ENCODE peak calls at places on chromosomes 7 and 10, in seven cellular contexts. B is SK-N-SH, D is GM12878, R is HCT116, Q is H1, S is K562, O is HepG2. J is an unnamed sample.

GRCh38 chr10:120475844-120476791 is 19.1 kb downstream of the PLPP4 start:
- DNase-seq in B (no peak), D (no peak), R (no peak), Q (no peak), S (no peak), O (no peak), J (no peak)

GRCh38 chr10:74067373-74068370 is 69.8 kb downstream of the VCL start:
- DNase-seq in B (no peak), D (no peak), R (no peak), Q (no peak), S (no peak), O (no peak), J (no peak)

GRCh38 chr10:9311702-9312499 is 1257.4 kb downstream of the GATA3 start:
- DNase-seq in B (no peak), D (no peak), R (no peak), Q (no peak), S (no peak), O (no peak), J (peak; percentile 49)

GRCh38 chr10:13704969-13705368 is 118.2 kb downstream of the PRPF18 start:
- DNase-seq in B (no peak), D (no peak), R (no peak), Q (no peak), S (no peak), O (no peak), J (no peak)

GRCh38 chr7:95632609-95633008 is 36.3 kb upstream of the PDK4 start:
- DNase-seq in B (no peak), D (no peak), R (no peak), Q (no peak), S (no peak), O (no peak), J (no peak)

GRCh38 chr7:54879776-54880175 is 120.8 kb upstream of the SEC61G start:
- DNase-seq in B (no peak), D (no peak), R (no peak), Q (no peak), S (no peak), O (no peak), J (no peak)

GRCh38 chr7:31065021-31065593 is 13.0 kb downstream of the ADCYAP1R1 start:
- DNase-seq in B (no peak), D (no peak), R (no peak), Q (no peak), S (no peak), O (no peak), J (no peak)

GRCh38 chr10:50650481-50650880 is 26.7 kb upstream of the SGMS1 start:
- DNase-seq in B (no peak), D (no peak), R (no peak), Q (no peak), S (no peak), O (no peak), J (no peak)

GRCh38 chr10:98309366-98310355 is 41.7 kb upstream of the LOXL4 start:
- DNase-seq in B (peak; percentile 89), D (no peak), R (peak; percentile 49), Q (peak; percentile 58), S (peak; percentile 69), O (peak; percentile 46), J (peak; percentile 84)

GRCh38 chr7:66837007-66837406 is 84.0 kb upstream of the TMEM248 start:
- DNase-seq in B (no peak), D (no peak), R (peak; percentile 26), Q (peak; percentile 50), S (peak; percentile 38), O (peak; percentile 61), J (peak; percentile 31)

GRCh38 chr10:8045728-8046494 is 8.6 kb upstream of the GATA3 start:
- DNase-seq in B (peak; percentile 61), D (no peak), R (no peak), Q (no peak), S (no peak), O (no peak), J (peak; percentile 54)

GRCh38 chr10:19651549-19651948 is 164.7 kb upstream of the PLXDC2 start:
- DNase-seq in B (no peak), D (no peak), R (no peak), Q (no peak), S (no peak), O (no peak), J (no peak)

GRCh38 chr7:79359827-79360226 is 93.6 kb downstream of the MAGI2 start:
- DNase-seq in B (no peak), D (no peak), R (no peak), Q (no peak), S (no peak), O (no peak), J (no peak)

GRCh38 chr10:73096041-73096451 is 620 bp downstream of the P4HA1 start:
- DNase-seq in B (peak; percentile 59), D (no peak), R (no peak), Q (peak; percentile 41), S (peak; percentile 69), O (no peak), J (no peak)

GRCh38 chr10:99394256-99394655 is 36.2 kb downstream of the GOT1 start:
- DNase-seq in B (no peak), D (no peak), R (no peak), Q (no peak), S (no peak), O (no peak), J (no peak)

GRCh38 chr7:104838537-104839299 is 175.3 kb upstream of the KMT2E start:
- DNase-seq in B (no peak), D (no peak), R (no peak), Q (no peak), S (no peak), O (no peak), J (no peak)

GRCh38 chr7:41696323-41696916 is 6.5 kb downstream of the INHBA start:
- DNase-seq in B (peak; percentile 79), D (no peak), R (peak; percentile 39), Q (peak; percentile 72), S (peak; percentile 52), O (peak; percentile 45), J (peak; percentile 85)

GRCh38 chr7:100247152-100247757 is 27.5 kb downstream of the PVRIG start:
- DNase-seq in B (peak; percentile 48), D (no peak), R (peak; percentile 70), Q (peak; percentile 74), S (peak; percentile 70), O (peak; percentile 90), J (peak; percentile 77)

GRCh38 chr7:12111461-12112405 is 99.4 kb upstream of the TMEM106B start:
- DNase-seq in B (peak; percentile 83), D (no peak), R (no peak), Q (peak; percentile 39), S (no peak), O (no peak), J (no peak)

GRCh38 chr7:93327006-93327633 is 95.0 kb downstream of the VPS50 start:
- DNase-seq in B (no peak), D (no peak), R (peak; percentile 15), Q (no peak), S (no peak), O (no peak), J (no peak)

GRCh38 chr7:103628742-103629141 is 182.7 kb upstream of the SLC26A5 start:
- DNase-seq in B (no peak), D (no peak), R (no peak), Q (no peak), S (no peak), O (no peak), J (no peak)

GRCh38 chr10:104127411-104127810 is 5.4 kb downstream of the SFR1 start:
- DNase-seq in B (peak; percentile 57), D (no peak), R (no peak), Q (no peak), S (no peak), O (no peak), J (no peak)

GRCh38 chr7:93245525-93246432 is 13.6 kb downstream of the VPS50 start:
- DNase-seq in B (peak; percentile 27), D (no peak), R (no peak), Q (no peak), S (peak; percentile 22), O (peak; percentile 21), J (no peak)

GRCh38 chr7:69967699-69968450 is 369.6 kb downstream of the AUTS2 start:
- DNase-seq in B (no peak), D (no peak), R (no peak), Q (no peak), S (no peak), O (no peak), J (no peak)

GRCh38 chr10:93403741-93404354 is 78.3 kb downstream of the MYOF start:
- DNase-seq in B (no peak), D (no peak), R (no peak), Q (no peak), S (no peak), O (no peak), J (peak; percentile 25)

GRCh38 chr7:101164071-101164840 is 1.1 kb downstream of the VGF start:
- DNase-seq in B (peak; percentile 53), D (no peak), R (no peak), Q (no peak), S (no peak), O (no peak), J (peak; percentile 60)

GRCh38 chr10:18340496-18341051 is 200.3 kb downstream of the CACNB2 start:
- DNase-seq in B (no peak), D (no peak), R (no peak), Q (no peak), S (no peak), O (no peak), J (no peak)
- TF ChIP-seq JUND in B (no peak), D (no peak), R (no peak), Q (no peak), S (no peak), O (no peak), J (no peak)

DNA sequence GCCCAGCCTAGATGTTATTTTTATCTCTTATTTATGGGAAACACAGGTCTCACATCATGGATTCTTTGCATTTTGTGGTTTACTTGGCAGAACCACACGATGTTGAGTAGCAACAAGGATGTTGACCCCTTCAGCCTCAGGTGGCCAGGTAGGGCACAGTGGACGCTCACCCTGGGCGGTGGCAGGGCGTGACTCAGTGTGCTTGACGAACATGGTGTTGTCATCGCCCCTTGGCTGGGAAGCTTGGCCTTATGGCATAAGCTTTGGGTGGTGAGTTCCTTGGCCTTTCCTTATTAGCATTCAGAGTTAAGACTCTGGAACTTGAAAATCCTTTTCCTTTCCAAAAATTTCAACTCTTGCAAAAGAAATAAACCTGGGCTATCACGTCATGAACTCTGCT is 22.7 kb upstream of the ECHDC3 start:
- DNase-seq in B (no peak), D (no peak), R (no peak), Q (no peak), S (no peak), O (no peak), J (no peak)
- TF ChIP-seq JUND in B (no peak), D (no peak), R (no peak), Q (no peak), S (no peak), O (no peak), J (no peak)

DNA sequence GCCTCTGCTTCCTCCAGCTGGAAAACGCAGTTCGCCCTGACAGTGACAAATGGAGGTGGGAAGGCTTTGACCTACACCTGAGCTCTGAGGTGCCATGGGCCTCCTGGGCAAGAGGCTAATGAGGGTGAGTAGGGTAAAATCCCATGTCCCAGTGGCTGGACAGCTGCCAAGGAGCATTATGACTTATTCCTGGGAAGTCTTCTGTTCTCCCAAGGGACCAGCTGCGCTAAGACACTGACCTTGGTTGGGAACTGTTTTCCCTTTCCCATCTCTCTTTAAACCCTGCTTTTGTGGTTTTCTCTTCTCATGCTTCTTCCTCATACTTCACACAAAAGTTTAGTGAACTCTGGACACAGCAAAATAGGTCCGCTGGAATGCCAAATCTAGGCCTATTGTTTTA is 72.6 kb downstream of the COPG2 start:
- DNase-seq in B (no peak), D (no peak), R (no peak), Q (no peak), S (no peak), O (no peak), J (no peak)
- TF ChIP-seq JUND in B (no peak), D (no peak), R (no peak), Q (no peak), S (no peak), O (no peak), J (no peak)

GRCh38 chr10:78042058-78042751 is 8.5 kb downstream of the RPS24 start:
- DNase-seq in B (no peak), D (no peak), R (no peak), Q (no peak), S (no peak), O (no peak), J (no peak)
- TF ChIP-seq JUND in B (no peak), D (no peak), R (no peak), Q (no peak), S (no peak), O (no peak), J (no peak)

J was measured in T47D.